ENCODE peak calls at places on chromosomes 4 and X, in five cellular contexts. K is GM23248, T is prostate gland, I is right cardiac atrium, X is lower lobe of right lung. J is an unnamed sample.

GRCh38 chr4:176789955-176790354 is 2.8 kb downstream of the VEGFC start:
- DNase-seq in K (peak; percentile 88), X (no peak), I (no peak), T (peak; percentile 26), J (no peak)

GRCh38 chr4:145679520-145679919 is 426 bp upstream of the C4orf51 start:
- DNase-seq in I (peak; percentile 19), K (peak; percentile 93), T (peak; percentile 62), X (peak; percentile 61), J (peak; percentile 40)

GRCh38 chrX:134810211-134810610 is 151.9 kb upstream of the PLAC1 start:
- DNase-seq in X (no peak), K (no peak), T (no peak), I (no peak), J (no peak)

GRCh38 chr4:53963786-53964185 is 100.6 kb downstream of the CHIC2 start:
- DNase-seq in T (no peak), K (peak; percentile 32), I (no peak), X (no peak), J (no peak)

GRCh38 chrX:72270316-72270866 is 6.7 kb downstream of the RPS4X start:
- DNase-seq in X (no peak), T (no peak), I (no peak), K (no peak), J (no peak)

GRCh38 chr4:176438401-176438800 is 118.6 kb downstream of the SPCS3 start:
- DNase-seq in K (no peak), I (no peak), T (no peak), X (no peak), J (no peak)

GRCh38 chr4:102521570-102522553 is 20.7 kb downstream of the NFKB1 start:
- DNase-seq in T (no peak), X (no peak), K (no peak), I (no peak), J (no peak)

GRCh38 chrX:68693481-68694410 is 46.3 kb downstream of the STARD8 start:
- DNase-seq in T (peak; percentile 6), X (peak; percentile 85), K (peak; percentile 73), I (peak; percentile 90), J (peak; percentile 87)

GRCh38 chr4:7766661-7767345 is 172.9 kb downstream of the AFAP1 start:
- DNase-seq in I (peak; percentile 42), X (peak; percentile 29), T (no peak), K (no peak), J (no peak)

GRCh38 chr4:109211671-109212070 is 90.8 kb downstream of the COL25A1 start:
- DNase-seq in K (peak; percentile 4), I (no peak), T (no peak), X (no peak), J (no peak)

GRCh38 chrX:139094671-139095592 is 383.4 kb upstream of the FGF13 start:
- DNase-seq in T (no peak), X (no peak), I (no peak), K (peak; percentile 36), J (no peak)

GRCh38 chr4:125547842-125548241 is 233.1 kb downstream of the FAT4 start:
- DNase-seq in T (no peak), K (peak; percentile 1), X (no peak), I (no peak), J (no peak)

GRCh38 chrX:154821523-154821922 is 12.9 kb downstream of the SMIM9 start:
- DNase-seq in I (no peak), K (no peak), T (no peak), X (no peak), J (no peak)

GRCh38 chr4:74018771-74019170 is 19.7 kb downstream of the CXCL3 start:
- DNase-seq in K (no peak), I (no peak), T (no peak), X (peak; percentile 49), J (no peak)

GRCh38 chrX:667360-667759 is 36.8 kb downstream of the SHOX start:
- DNase-seq in T (no peak), K (no peak), I (no peak), X (no peak), J (no peak)
- H3K27ac ChIP-seq in T (no peak overlapping the region), K (no peak overlapping the region), I (no peak overlapping the region), X (no peak overlapping the region), J (no peak overlapping the region)

DNA sequence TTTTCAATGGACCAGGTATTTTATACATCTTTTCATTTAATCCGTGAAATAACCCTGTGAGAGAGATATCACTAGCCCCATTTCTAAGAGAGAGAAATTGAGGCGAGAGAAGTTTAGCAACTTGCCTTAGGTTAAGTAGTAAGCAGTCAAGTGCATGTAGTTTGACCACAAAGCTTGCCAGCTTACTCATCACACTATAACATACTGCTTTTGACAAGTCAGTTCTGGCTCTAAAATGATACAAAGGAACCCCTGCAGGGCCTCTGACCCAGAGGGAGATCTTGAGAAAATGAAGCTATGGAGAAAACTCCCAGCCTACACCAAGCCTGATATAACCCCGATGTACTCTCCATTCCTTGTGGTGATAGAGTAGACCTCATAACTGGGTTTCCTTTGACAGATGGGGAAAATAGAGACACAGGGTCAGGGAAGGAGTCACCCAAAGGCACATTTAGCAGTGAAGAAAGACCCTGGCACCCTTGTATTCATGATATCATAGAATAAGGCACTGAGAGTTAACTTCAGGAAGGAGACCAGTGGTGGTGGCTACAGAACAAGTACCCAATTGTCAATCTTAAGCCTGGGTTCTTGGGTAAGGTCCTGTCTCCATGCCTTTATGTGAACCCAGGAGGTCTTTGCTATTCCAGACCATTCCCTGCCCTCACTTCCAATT is 60.2 kb upstream of the MSN start:
- DNase-seq in T (no peak), X (no peak), K (peak; percentile 37), I (no peak), J (no peak)
- H3K9me3 ChIP-seq in T (no peaks in the 10 kb centered on the region), X (no peaks in the 10 kb centered on the region), K (no peaks in the 10 kb centered on the region), I (no peaks in the 10 kb centered on the region), J (no peaks in the 10 kb centered on the region)

DNA sequence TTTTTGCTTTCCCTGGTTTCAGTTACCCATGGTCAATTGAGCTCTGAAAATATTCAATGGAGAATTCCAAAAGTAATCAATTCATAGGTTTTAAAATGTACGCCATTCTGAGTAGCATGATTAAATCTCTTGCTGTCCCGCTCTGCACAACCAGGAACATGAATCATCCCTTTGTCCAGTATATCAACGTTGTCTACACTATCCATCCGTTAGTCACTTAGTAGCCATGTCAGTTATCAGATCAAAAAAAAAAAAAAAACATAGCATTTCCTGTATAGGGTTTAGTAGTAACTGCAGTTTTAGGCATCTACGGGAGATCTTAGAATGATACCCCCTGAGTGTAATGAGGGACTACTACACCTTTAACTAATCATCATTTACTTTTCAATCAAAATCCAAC is 15.1 kb downstream of the LAMP2 start:
- DNase-seq in K (no peak), I (no peak), X (no peak), T (no peak), J (no peak)
- H3K27ac ChIP-seq in K (no peak overlapping the region), I (no peak overlapping the region), X (no peak overlapping the region), T (no peak overlapping the region), J (no peak overlapping the region)

GRCh38 chr4:110611968-110612447 is 10.9 kb downstream of the PITX2 start:
- DNase-seq in I (no peak), T (no peak), X (no peak), K (no peak), J (no peak)
- H3K9me3 ChIP-seq in I (no peaks in the 10 kb centered on the region), T (no peaks in the 10 kb centered on the region), X (no peaks in the 10 kb centered on the region), K (no peaks in the 10 kb centered on the region), J (no peaks in the 10 kb centered on the region)

DNA sequence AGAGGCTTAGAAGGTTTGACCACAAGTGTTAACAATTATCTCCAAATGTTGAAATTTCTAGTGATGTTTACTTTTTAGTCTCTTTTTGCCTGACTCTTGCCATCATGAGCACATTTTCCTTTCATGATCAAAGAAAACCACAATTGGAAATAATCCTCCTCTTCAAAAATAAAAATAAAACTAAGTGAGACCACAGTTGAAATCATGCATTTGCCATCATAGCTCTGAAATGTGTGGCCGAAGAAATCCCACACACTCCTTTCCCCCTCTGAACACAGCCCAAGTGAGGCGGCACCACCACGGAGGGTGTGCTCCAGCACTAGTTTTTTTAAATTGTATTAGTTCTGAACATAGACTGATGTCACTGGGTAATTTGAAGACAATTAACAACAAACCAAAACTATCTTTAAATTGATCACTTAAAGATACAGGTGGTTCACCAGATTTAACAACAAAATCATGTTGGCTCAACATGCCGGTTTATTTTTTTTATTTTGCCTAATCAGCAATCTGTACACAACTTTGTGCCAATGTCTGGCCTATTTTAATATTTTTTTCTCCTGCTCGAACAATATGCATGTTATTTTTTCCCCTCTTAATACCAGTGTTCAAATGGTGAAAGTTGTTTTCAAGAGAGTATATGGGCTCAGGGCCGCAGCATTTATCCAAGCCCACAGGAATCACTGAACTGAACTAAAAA is 17.6 kb downstream of the APBB2 start:
- DNase-seq in I (no peak), K (peak; percentile 60), X (no peak), T (no peak), J (no peak)
- H3K27ac ChIP-seq in I (no peak overlapping the region), K (peak overlapping the region; percentile 29), X (no peak overlapping the region), T (no peak overlapping the region), J (no peak overlapping the region)

DNA sequence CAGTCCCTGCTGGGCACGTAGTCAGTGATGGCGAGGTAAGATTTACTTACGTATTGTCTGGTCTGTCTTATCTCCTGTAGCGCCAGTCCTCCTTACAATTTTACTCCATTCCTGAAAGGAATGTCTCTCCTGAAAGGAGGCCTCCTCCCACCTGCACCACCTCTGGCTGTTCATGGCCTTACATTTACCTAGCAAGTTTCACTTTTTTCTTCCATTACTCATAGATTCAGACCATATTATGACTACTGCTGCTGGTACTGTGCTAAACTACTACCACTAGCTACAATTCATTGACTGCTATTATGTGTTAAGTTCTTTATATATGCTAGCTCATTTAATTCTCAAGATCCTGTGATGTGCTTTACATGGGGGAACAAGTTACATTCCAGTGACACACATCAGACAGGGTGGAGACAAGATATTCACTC is 189.9 kb downstream of the BMPR1B start:
- DNase-seq in K (no peak), I (no peak), X (no peak), T (no peak), J (no peak)
- H3K9me3 ChIP-seq in K (no peaks in the 10 kb centered on the region), I (no peaks in the 10 kb centered on the region), X (no peaks in the 10 kb centered on the region), T (no peaks in the 10 kb centered on the region), J (no peaks in the 10 kb centered on the region)

GRCh38 chr4:168735735-168736134 is 238.9 kb downstream of the PALLD start:
- DNase-seq in X (no peak), K (no peak), I (no peak), T (no peak), J (no peak)

GRCh38 chr4:168732714-168733113 is 235.9 kb downstream of the PALLD start:
- DNase-seq in K (no peak), I (no peak), X (no peak), T (no peak), J (no peak)

GRCh38 chr4:168731706-168732414 is 235.0 kb downstream of the PALLD start:
- DNase-seq in I (no peak), X (no peak), K (no peak), T (no peak), J (no peak)

GRCh38 chr4:168734703-168735688 is 238.1 kb downstream of the PALLD start:
- DNase-seq in X (no peak), T (no peak), K (no peak), I (no peak), J (no peak)

GRCh38 chr4:168731006-168731636 is 234.3 kb downstream of the PALLD start:
- DNase-seq in T (no peak), I (no peak), X (no peak), K (peak; percentile 47), J (no peak)
- H3K27ac ChIP-seq in T (no peak overlapping the region), I (no peak overlapping the region), X (no peak overlapping the region), K (no peak overlapping the region), J (no peak overlapping the region)

J was measured in body of pancreas.